ENCODE peak calls at places on chromosomes 7 and 10, in nine cellular contexts. One of them, this sample, is unnamed.

GRCh38 chr7:5417106-5418071 is 6.2 kb downstream of the TNRC18 start:
- DNase-seq in cardiac fibroblast: no peak
- DNase-seq in HEK293T: no peak
- DNase-seq in PC-9: peak
- DNase-seq in NCI-H1436: no peak
- DNase-seq in GM12864: no peak
- DNase-seq in hippocampal formation: no peak
- DNase-seq in activated CD4-positive, alpha-beta T cell treated with anti-CD3 and anti-CD28 coated beads, Interleukin-2, amount 10 ng/mL, durations not matched to agents 7 days and 5 days: no peak
- DNase-seq in neural crest cell: no peak
- DNase-seq in this sample: no peak

GRCh38 chr10:34413214-34413613 is 401.9 kb downstream of the PARD3 start:
- DNase-seq in activated CD4-positive, alpha-beta T cell treated with anti-CD3 and anti-CD28 coated beads, Interleukin-2, amount 10 ng/mL, durations not matched to agents 7 days and 5 days: no peak
- DNase-seq in HEK293T: no peak
- DNase-seq in PC-9: no peak
- DNase-seq in neural crest cell: no peak
- DNase-seq in hippocampal formation: no peak
- DNase-seq in cardiac fibroblast: no peak
- DNase-seq in NCI-H1436: no peak
- DNase-seq in GM12864: no peak
- DNase-seq in this sample: no peak

GRCh38 chr10:96743988-96744585 is 23.8 kb upstream of the PIK3AP1 start:
- DNase-seq in hippocampal formation: no peak
- DNase-seq in PC-9: no peak
- DNase-seq in NCI-H1436: no peak
- DNase-seq in HEK293T: no peak
- DNase-seq in GM12864: no peak
- DNase-seq in neural crest cell: no peak
- DNase-seq in cardiac fibroblast: peak
- DNase-seq in activated CD4-positive, alpha-beta T cell treated with anti-CD3 and anti-CD28 coated beads, Interleukin-2, amount 10 ng/mL, durations not matched to agents 7 days and 5 days: no peak
- DNase-seq in this sample: no peak

GRCh38 chr10:79397575-79398303 is 47.7 kb downstream of the ZCCHC24 start:
- DNase-seq in hippocampal formation: no peak
- DNase-seq in activated CD4-positive, alpha-beta T cell treated with anti-CD3 and anti-CD28 coated beads, Interleukin-2, amount 10 ng/mL, durations not matched to agents 7 days and 5 days: no peak
- DNase-seq in HEK293T: no peak
- DNase-seq in PC-9: no peak
- DNase-seq in cardiac fibroblast: no peak
- DNase-seq in NCI-H1436: no peak
- DNase-seq in GM12864: no peak
- DNase-seq in neural crest cell: no peak
- DNase-seq in this sample: no peak

GRCh38 chr10:132172091-132173066 is 14.4 kb upstream of the DPYSL4 start:
- DNase-seq in activated CD4-positive, alpha-beta T cell treated with anti-CD3 and anti-CD28 coated beads, Interleukin-2, amount 10 ng/mL, durations not matched to agents 7 days and 5 days: no peak
- DNase-seq in cardiac fibroblast: no peak
- DNase-seq in hippocampal formation: no peak
- DNase-seq in HEK293T: no peak
- DNase-seq in PC-9: no peak
- DNase-seq in NCI-H1436: peak
- DNase-seq in neural crest cell: no peak
- DNase-seq in GM12864: no peak
- DNase-seq in this sample: no peak

GRCh38 chr7:158407581-158408331 is 179.9 kb downstream of the PTPRN2 start:
- DNase-seq in GM12864: no peak
- DNase-seq in HEK293T: peak
- DNase-seq in hippocampal formation: no peak
- DNase-seq in PC-9: no peak
- DNase-seq in NCI-H1436: peak
- DNase-seq in activated CD4-positive, alpha-beta T cell treated with anti-CD3 and anti-CD28 coated beads, Interleukin-2, amount 10 ng/mL, durations not matched to agents 7 days and 5 days: peak
- DNase-seq in neural crest cell: no peak
- DNase-seq in cardiac fibroblast: peak
- DNase-seq in this sample: no peak

GRCh38 chr7:48083114-48083830 is 5.8 kb upstream of the UPP1 start:
- DNase-seq in NCI-H1436: no peak
- DNase-seq in activated CD4-positive, alpha-beta T cell treated with anti-CD3 and anti-CD28 coated beads, Interleukin-2, amount 10 ng/mL, durations not matched to agents 7 days and 5 days: peak
- DNase-seq in GM12864: no peak
- DNase-seq in neural crest cell: no peak
- DNase-seq in HEK293T: no peak
- DNase-seq in PC-9: peak
- DNase-seq in cardiac fibroblast: peak
- DNase-seq in hippocampal formation: no peak
- DNase-seq in this sample: no peak

GRCh38 chr10:693506-693905 is 4.0 kb upstream of the DIP2C start:
- DNase-seq in GM12864: no peak
- DNase-seq in HEK293T: no peak
- DNase-seq in PC-9: no peak
- DNase-seq in hippocampal formation: no peak
- DNase-seq in NCI-H1436: no peak
- DNase-seq in activated CD4-positive, alpha-beta T cell treated with anti-CD3 and anti-CD28 coated beads, Interleukin-2, amount 10 ng/mL, durations not matched to agents 7 days and 5 days: no peak
- DNase-seq in cardiac fibroblast: peak
- DNase-seq in neural crest cell: no peak
- DNase-seq in this sample: no peak

GRCh38 chr10:44984671-44985101 is 6.1 kb upstream of the DEPP1 start:
- DNase-seq in activated CD4-positive, alpha-beta T cell treated with anti-CD3 and anti-CD28 coated beads, Interleukin-2, amount 10 ng/mL, durations not matched to agents 7 days and 5 days: no peak
- DNase-seq in GM12864: no peak
- DNase-seq in cardiac fibroblast: no peak
- DNase-seq in hippocampal formation: no peak
- DNase-seq in HEK293T: no peak
- DNase-seq in PC-9: no peak
- DNase-seq in NCI-H1436: no peak
- DNase-seq in neural crest cell: no peak
- DNase-seq in this sample: no peak

GRCh38 chr7:41447106-41448042 is 255.5 kb downstream of the INHBA start:
- DNase-seq in HEK293T: no peak
- DNase-seq in PC-9: no peak
- DNase-seq in NCI-H1436: no peak
- DNase-seq in GM12864: no peak
- DNase-seq in hippocampal formation: no peak
- DNase-seq in cardiac fibroblast: no peak
- DNase-seq in neural crest cell: no peak
- DNase-seq in activated CD4-positive, alpha-beta T cell treated with anti-CD3 and anti-CD28 coated beads, Interleukin-2, amount 10 ng/mL, durations not matched to agents 7 days and 5 days: no peak
- DNase-seq in this sample: no peak

GRCh38 chr10:6699336-6699735 is 119.3 kb upstream of the PRKCQ start:
- DNase-seq in HEK293T: no peak
- DNase-seq in PC-9: no peak
- DNase-seq in NCI-H1436: no peak
- DNase-seq in cardiac fibroblast: no peak
- DNase-seq in neural crest cell: no peak
- DNase-seq in GM12864: no peak
- DNase-seq in hippocampal formation: no peak
- DNase-seq in activated CD4-positive, alpha-beta T cell treated with anti-CD3 and anti-CD28 coated beads, Interleukin-2, amount 10 ng/mL, durations not matched to agents 7 days and 5 days: no peak
- DNase-seq in this sample: no peak

GRCh38 chr10:71278691-71279588 is 40.1 kb upstream of the SLC29A3 start:
- DNase-seq in cardiac fibroblast: no peak
- DNase-seq in GM12864: no peak
- DNase-seq in PC-9: no peak
- DNase-seq in NCI-H1436: no peak
- DNase-seq in hippocampal formation: peak
- DNase-seq in activated CD4-positive, alpha-beta T cell treated with anti-CD3 and anti-CD28 coated beads, Interleukin-2, amount 10 ng/mL, durations not matched to agents 7 days and 5 days: no peak
- DNase-seq in HEK293T: no peak
- DNase-seq in neural crest cell: no peak
- DNase-seq in this sample: no peak